ENCODE peak calls at places on chromosomes 2 and 18, in six cellular contexts. One of them, this sample, is unnamed.

GRCh38 chr2:98029718-98030222 is 34.0 kb upstream of the TMEM131 start:
- DNase-seq in body of pancreas: no peak
- DNase-seq in fibroblast of the conjunctiva: no peak
- DNase-seq in activated effector memory CD4-positive, alpha-beta T cell treated with Interleukin-2 at 50 U/mL for 16 hours: no peak
- DNase-seq in activated T-helper 1 cell treated with Interleukin-2 at 50 U/mL for 16 hours: no peak
- DNase-seq in WERI-Rb-1: no peak
- DNase-seq in this sample: no peak

GRCh38 chr2:178949151-178949550 is 100.8 kb downstream of the CCDC141 start:
- DNase-seq in body of pancreas: no peak
- DNase-seq in fibroblast of the conjunctiva: no peak
- DNase-seq in activated effector memory CD4-positive, alpha-beta T cell treated with Interleukin-2 at 50 U/mL for 16 hours: no peak
- DNase-seq in activated T-helper 1 cell treated with Interleukin-2 at 50 U/mL for 16 hours: no peak
- DNase-seq in WERI-Rb-1: no peak
- DNase-seq in this sample: no peak

GRCh38 chr2:103363639-103364038 is 601.8 kb downstream of the TMEM182 start:
- DNase-seq in body of pancreas: no peak
- DNase-seq in fibroblast of the conjunctiva: no peak
- DNase-seq in activated effector memory CD4-positive, alpha-beta T cell treated with Interleukin-2 at 50 U/mL for 16 hours: no peak
- DNase-seq in activated T-helper 1 cell treated with Interleukin-2 at 50 U/mL for 16 hours: no peak
- DNase-seq in WERI-Rb-1: no peak
- DNase-seq in this sample: no peak

GRCh38 chr18:56992777-56993176 is 154.1 kb upstream of the BOD1L2 start:
- DNase-seq in body of pancreas: no peak
- DNase-seq in fibroblast of the conjunctiva: no peak
- DNase-seq in activated effector memory CD4-positive, alpha-beta T cell treated with Interleukin-2 at 50 U/mL for 16 hours: no peak
- DNase-seq in activated T-helper 1 cell treated with Interleukin-2 at 50 U/mL for 16 hours: no peak
- DNase-seq in WERI-Rb-1: no peak
- DNase-seq in this sample: no peak

GRCh38 chr2:75521225-75521872 is 39.4 kb downstream of the EVA1A start:
- DNase-seq in body of pancreas: no peak
- DNase-seq in fibroblast of the conjunctiva: no peak
- DNase-seq in activated effector memory CD4-positive, alpha-beta T cell treated with Interleukin-2 at 50 U/mL for 16 hours: no peak
- DNase-seq in activated T-helper 1 cell treated with Interleukin-2 at 50 U/mL for 16 hours: no peak
- DNase-seq in WERI-Rb-1: no peak
- DNase-seq in this sample: no peak

GRCh38 chr2:68721482-68722071 is 13.0 kb upstream of the ARHGAP25 start:
- DNase-seq in body of pancreas: no peak
- DNase-seq in fibroblast of the conjunctiva: no peak
- DNase-seq in activated effector memory CD4-positive, alpha-beta T cell treated with Interleukin-2 at 50 U/mL for 16 hours: no peak
- DNase-seq in activated T-helper 1 cell treated with Interleukin-2 at 50 U/mL for 16 hours: no peak
- DNase-seq in WERI-Rb-1: no peak
- DNase-seq in this sample: no peak

GRCh38 chr2:227724394-227725039 is at the start of gene SCYGR6:
- DNase-seq in body of pancreas: no peak
- DNase-seq in fibroblast of the conjunctiva: no peak
- DNase-seq in activated effector memory CD4-positive, alpha-beta T cell treated with Interleukin-2 at 50 U/mL for 16 hours: no peak
- DNase-seq in activated T-helper 1 cell treated with Interleukin-2 at 50 U/mL for 16 hours: no peak
- DNase-seq in WERI-Rb-1: no peak
- DNase-seq in this sample: no peak

GRCh38 chr2:204538179-204539009 is 6.9 kb upstream of the PARD3B start:
- DNase-seq in body of pancreas: peak
- DNase-seq in fibroblast of the conjunctiva: no peak
- DNase-seq in activated effector memory CD4-positive, alpha-beta T cell treated with Interleukin-2 at 50 U/mL for 16 hours: no peak
- DNase-seq in activated T-helper 1 cell treated with Interleukin-2 at 50 U/mL for 16 hours: no peak
- DNase-seq in WERI-Rb-1: no peak
- DNase-seq in this sample: no peak

GRCh38 chr2:99066602-99067001 is 74.9 kb upstream of the C2orf15 start:
- DNase-seq in body of pancreas: no peak
- DNase-seq in fibroblast of the conjunctiva: peak
- DNase-seq in activated effector memory CD4-positive, alpha-beta T cell treated with Interleukin-2 at 50 U/mL for 16 hours: no peak
- DNase-seq in activated T-helper 1 cell treated with Interleukin-2 at 50 U/mL for 16 hours: no peak
- DNase-seq in WERI-Rb-1: peak
- DNase-seq in this sample: peak

GRCh38 chr2:217360781-217361485 is 501.1 kb upstream of the TNP1 start:
- DNase-seq in body of pancreas: no peak
- DNase-seq in fibroblast of the conjunctiva: no peak
- DNase-seq in activated effector memory CD4-positive, alpha-beta T cell treated with Interleukin-2 at 50 U/mL for 16 hours: no peak
- DNase-seq in activated T-helper 1 cell treated with Interleukin-2 at 50 U/mL for 16 hours: no peak
- DNase-seq in WERI-Rb-1: no peak
- DNase-seq in this sample: peak

GRCh38 chr2:108396845-108397244 is 19.1 kb downstream of the SULT1C4 start:
- DNase-seq in body of pancreas: no peak
- DNase-seq in fibroblast of the conjunctiva: no peak
- DNase-seq in activated effector memory CD4-positive, alpha-beta T cell treated with Interleukin-2 at 50 U/mL for 16 hours: no peak
- DNase-seq in activated T-helper 1 cell treated with Interleukin-2 at 50 U/mL for 16 hours: no peak
- DNase-seq in WERI-Rb-1: peak
- DNase-seq in this sample: peak

GRCh38 chr2:127504552-127505460 is 21.5 kb downstream of the IWS1 start:
- DNase-seq in body of pancreas: no peak
- DNase-seq in fibroblast of the conjunctiva: no peak
- DNase-seq in activated effector memory CD4-positive, alpha-beta T cell treated with Interleukin-2 at 50 U/mL for 16 hours: no peak
- DNase-seq in activated T-helper 1 cell treated with Interleukin-2 at 50 U/mL for 16 hours: no peak
- DNase-seq in WERI-Rb-1: no peak
- DNase-seq in this sample: no peak

GRCh38 chr2:73063909-73064875 is 7.3 kb downstream of the SFXN5 start:
- DNase-seq in body of pancreas: no peak
- DNase-seq in fibroblast of the conjunctiva: peak
- DNase-seq in activated effector memory CD4-positive, alpha-beta T cell treated with Interleukin-2 at 50 U/mL for 16 hours: no peak
- DNase-seq in activated T-helper 1 cell treated with Interleukin-2 at 50 U/mL for 16 hours: no peak
- DNase-seq in WERI-Rb-1: no peak
- DNase-seq in this sample: no peak

GRCh38 chr2:26672112-26672817 is 20.3 kb upstream of the KCNK3 start:
- DNase-seq in body of pancreas: no peak
- DNase-seq in fibroblast of the conjunctiva: no peak
- DNase-seq in activated effector memory CD4-positive, alpha-beta T cell treated with Interleukin-2 at 50 U/mL for 16 hours: no peak
- DNase-seq in activated T-helper 1 cell treated with Interleukin-2 at 50 U/mL for 16 hours: no peak
- DNase-seq in WERI-Rb-1: peak
- DNase-seq in this sample: no peak

GRCh38 chr2:120670771-120671480 is 64.7 kb upstream of the GLI2 start:
- DNase-seq in body of pancreas: no peak
- DNase-seq in fibroblast of the conjunctiva: no peak
- DNase-seq in activated effector memory CD4-positive, alpha-beta T cell treated with Interleukin-2 at 50 U/mL for 16 hours: no peak
- DNase-seq in activated T-helper 1 cell treated with Interleukin-2 at 50 U/mL for 16 hours: no peak
- DNase-seq in WERI-Rb-1: no peak
- DNase-seq in this sample: no peak

GRCh38 chr2:134399096-134399495 is 145.2 kb downstream of the MGAT5 start:
- DNase-seq in body of pancreas: no peak
- DNase-seq in fibroblast of the conjunctiva: no peak
- DNase-seq in activated effector memory CD4-positive, alpha-beta T cell treated with Interleukin-2 at 50 U/mL for 16 hours: no peak
- DNase-seq in activated T-helper 1 cell treated with Interleukin-2 at 50 U/mL for 16 hours: no peak
- DNase-seq in WERI-Rb-1: no peak
- DNase-seq in this sample: peak

GRCh38 chr2:110771549-110772382 is 39.4 kb downstream of the ACOXL start:
- DNase-seq in body of pancreas: no peak
- DNase-seq in fibroblast of the conjunctiva: no peak
- DNase-seq in activated effector memory CD4-positive, alpha-beta T cell treated with Interleukin-2 at 50 U/mL for 16 hours: no peak
- DNase-seq in activated T-helper 1 cell treated with Interleukin-2 at 50 U/mL for 16 hours: no peak
- DNase-seq in WERI-Rb-1: no peak
- DNase-seq in this sample: no peak

GRCh38 chr2:237279012-237279768 is 134.8 kb downstream of the COL6A3 start:
- DNase-seq in body of pancreas: no peak
- DNase-seq in fibroblast of the conjunctiva: no peak
- DNase-seq in activated effector memory CD4-positive, alpha-beta T cell treated with Interleukin-2 at 50 U/mL for 16 hours: no peak
- DNase-seq in activated T-helper 1 cell treated with Interleukin-2 at 50 U/mL for 16 hours: no peak
- DNase-seq in WERI-Rb-1: no peak
- DNase-seq in this sample: no peak